ENCODE peak calls at places on chromosome 21, in six cellular contexts. X is stimulated activated CD4-positive, alpha-beta T cell treated with anti-CD3 and anti-CD28 coated beads, Interleukin-2, amount 100 ng/mL, for 48 hours; B is ovary; P is endodermal cell; F is kidney tubule cell; T is fibroblast of lung. I is an unnamed sample.

GRCh38 chr21:40120944-40121575 is 253.8 kb downstream of the PCP4 start:
- DNase-seq in X (no peak), B (no peak), P (no peak), F (peak; percentile 38), T (peak; percentile 1), I (peak; percentile 58)

GRCh38 chr21:37198989-37199924 is 67.9 kb downstream of the VPS26C start:
- DNase-seq in X (no peak), B (no peak), P (no peak), F (peak; percentile 82), T (peak; percentile 64), I (no peak)

GRCh38 chr21:27213328-27213727 is 246.4 kb upstream of the ADAMTS5 start:
- DNase-seq in X (no peak), B (no peak), P (no peak), F (peak; percentile 4), T (peak; percentile 57), I (no peak)

GRCh38 chr21:45858180-45858579 is 123.4 kb upstream of the COL6A1 start:
- DNase-seq in X (no peak), B (no peak), P (peak; percentile 42), F (no peak), T (no peak), I (no peak)

GRCh38 chr21:44714905-44715304 is 3.5 kb upstream of the TSPEAR start:
- DNase-seq in X (no peak), B (no peak), P (peak; percentile 51), F (no peak), T (no peak), I (no peak)

GRCh38 chr21:39379986-39380891 is 31.4 kb upstream of the HMGN1 start:
- DNase-seq in X (peak; percentile 90), B (peak; percentile 98), P (peak; percentile 98), F (peak; percentile 98), T (peak; percentile 95), I (peak; percentile 96)

GRCh38 chr21:43720539-43721224 is 1.8 kb downstream of the PDXK start:
- DNase-seq in X (no peak), B (no peak), P (peak; percentile 38), F (no peak), T (no peak), I (no peak)

GRCh38 chr21:45988366-45989347 is 7.1 kb downstream of the COL6A1 start:
- DNase-seq in X (no peak), B (peak; percentile 84), P (no peak), F (no peak), T (no peak), I (no peak)

GRCh38 chr21:14773777-14774345 is 227.7 kb upstream of the SAMSN1 start:
- DNase-seq in X (peak; percentile 58), B (no peak), P (peak; percentile 88), F (peak; percentile 43), T (no peak), I (peak; percentile 3)

GRCh38 chr21:15379776-15380175 is 315.0 kb upstream of the NRIP1 start:
- DNase-seq in X (no peak), B (no peak), P (no peak), F (no peak), T (no peak), I (no peak)

GRCh38 chr21:45016491-45017375 is 57.6 kb upstream of the ADARB1 start:
- DNase-seq in X (no peak), B (peak; percentile 35), P (no peak), F (no peak), T (no peak), I (no peak)

GRCh38 chr21:39673163-39673562 is 60.4 kb downstream of the B3GALT5 start:
- DNase-seq in X (no peak), B (no peak), P (peak; percentile 18), F (no peak), T (no peak), I (no peak)

GRCh38 chr21:15732290-15732995 is 2.7 kb downstream of the USP25 start:
- DNase-seq in X (no peak), B (no peak), P (no peak), F (peak; percentile 80), T (peak; percentile 65), I (peak; percentile 36)

GRCh38 chr21:27261676-27262075 is 294.8 kb upstream of the ADAMTS5 start:
- DNase-seq in X (no peak), B (no peak), P (no peak), F (no peak), T (no peak), I (no peak)

GRCh38 chr21:26162081-26162480 is 8.5 kb downstream of the APP start:
- DNase-seq in X (no peak), B (no peak), P (no peak), F (no peak), T (no peak), I (no peak)

GRCh38 chr21:36584980-36585940 is 105.3 kb upstream of the CLDN14 start:
- DNase-seq in X (peak; percentile 5), B (no peak), P (no peak), F (no peak), T (no peak), I (no peak)